ENCODE peak calls at places on chromosomes 6 and 20, in six cellular contexts. One of them, this sample, is unnamed.

GRCh38 chr6:30591008-30591407 is 19.8 kb downstream of the ABCF1 start:
- DNase-seq in adrenal gland: no peak
- DNase-seq in fibroblast of villous mesenchyme: peak; percentile 58
- DNase-seq in IMR-90: peak; percentile 72
- DNase-seq in mesothelial cell of epicardium: no peak
- DNase-seq in heart right ventricle: no peak
- DNase-seq in this sample: no peak

GRCh38 chr20:55160996-55161395 is 685.6 kb downstream of the DOK5 start:
- DNase-seq in IMR-90: no peak
- DNase-seq in fibroblast of villous mesenchyme: peak; percentile 10
- DNase-seq in mesothelial cell of epicardium: no peak
- DNase-seq in heart right ventricle: no peak
- DNase-seq in adrenal gland: no peak
- DNase-seq in this sample: no peak

GRCh38 chr6:10099086-10099499 is 315.8 kb downstream of the TFAP2A start:
- DNase-seq in IMR-90: no peak
- DNase-seq in heart right ventricle: no peak
- DNase-seq in fibroblast of villous mesenchyme: no peak
- DNase-seq in mesothelial cell of epicardium: no peak
- DNase-seq in adrenal gland: peak; percentile 14
- DNase-seq in this sample: no peak

GRCh38 chr6:55449219-55449618 is 122.0 kb downstream of the GFRAL start:
- DNase-seq in IMR-90: no peak
- DNase-seq in adrenal gland: no peak
- DNase-seq in heart right ventricle: no peak
- DNase-seq in mesothelial cell of epicardium: no peak
- DNase-seq in fibroblast of villous mesenchyme: peak; percentile 17
- DNase-seq in this sample: no peak

GRCh38 chr6:29757282-29757681 is 34.0 kb downstream of the HLA-F start:
- DNase-seq in adrenal gland: no peak
- DNase-seq in fibroblast of villous mesenchyme: no peak
- DNase-seq in IMR-90: no peak
- DNase-seq in heart right ventricle: no peak
- DNase-seq in mesothelial cell of epicardium: no peak
- DNase-seq in this sample: no peak

GRCh38 chr20:8837396-8837795 is 231.5 kb upstream of the PLCB4 start:
- DNase-seq in mesothelial cell of epicardium: no peak
- DNase-seq in IMR-90: peak; percentile 96
- DNase-seq in heart right ventricle: no peak
- DNase-seq in fibroblast of villous mesenchyme: peak; percentile 65
- DNase-seq in adrenal gland: no peak
- DNase-seq in this sample: peak; percentile 18

GRCh38 chr6:139904572-139904971 is 530.1 kb upstream of the CITED2 start:
- DNase-seq in fibroblast of villous mesenchyme: no peak
- DNase-seq in mesothelial cell of epicardium: no peak
- DNase-seq in IMR-90: no peak
- DNase-seq in heart right ventricle: no peak
- DNase-seq in adrenal gland: no peak
- DNase-seq in this sample: no peak

GRCh38 chr20:21096321-21097043 is 9.7 kb downstream of the LINC00237 start:
- DNase-seq in heart right ventricle: no peak
- DNase-seq in adrenal gland: no peak
- DNase-seq in mesothelial cell of epicardium: no peak
- DNase-seq in fibroblast of villous mesenchyme: peak; percentile 35
- DNase-seq in IMR-90: peak; percentile 32
- DNase-seq in this sample: no peak

GRCh38 chr6:127952831-127953230 is 52.0 kb upstream of the THEMIS start:
- DNase-seq in adrenal gland: no peak
- DNase-seq in IMR-90: no peak
- DNase-seq in heart right ventricle: no peak
- DNase-seq in fibroblast of villous mesenchyme: peak; percentile 58
- DNase-seq in mesothelial cell of epicardium: no peak
- DNase-seq in this sample: no peak

GRCh38 chr6:47342824-47343223 is 33.1 kb upstream of the TNFRSF21 start:
- DNase-seq in mesothelial cell of epicardium: no peak
- DNase-seq in adrenal gland: no peak
- DNase-seq in fibroblast of villous mesenchyme: no peak
- DNase-seq in IMR-90: no peak
- DNase-seq in heart right ventricle: no peak
- DNase-seq in this sample: no peak

GRCh38 chr20:21265457-21266190 is 37.5 kb upstream of the XRN2 start:
- DNase-seq in heart right ventricle: no peak
- DNase-seq in adrenal gland: no peak
- DNase-seq in IMR-90: no peak
- DNase-seq in mesothelial cell of epicardium: no peak
- DNase-seq in fibroblast of villous mesenchyme: no peak
- DNase-seq in this sample: no peak

GRCh38 chr6:106477790-106478189 is 117.3 kb downstream of the CRYBG1 start:
- DNase-seq in adrenal gland: peak; percentile 17
- DNase-seq in fibroblast of villous mesenchyme: no peak
- DNase-seq in mesothelial cell of epicardium: no peak
- DNase-seq in heart right ventricle: no peak
- DNase-seq in IMR-90: no peak
- DNase-seq in this sample: no peak

GRCh38 chr20:792248-792647 is 23.9 kb upstream of the SLC52A3 start:
- DNase-seq in IMR-90: no peak
- DNase-seq in fibroblast of villous mesenchyme: no peak
- DNase-seq in heart right ventricle: no peak
- DNase-seq in adrenal gland: no peak
- DNase-seq in mesothelial cell of epicardium: no peak
- DNase-seq in this sample: no peak

GRCh38 chr6:29502597-29502996 is 14.8 kb upstream of the MAS1L start:
- DNase-seq in heart right ventricle: no peak
- DNase-seq in adrenal gland: no peak
- DNase-seq in fibroblast of villous mesenchyme: no peak
- DNase-seq in IMR-90: no peak
- DNase-seq in mesothelial cell of epicardium: no peak
- DNase-seq in this sample: no peak

GRCh38 chr20:48733296-48733790 is 94.5 kb downstream of the PREX1 start:
- DNase-seq in IMR-90: peak; percentile 4
- DNase-seq in heart right ventricle: no peak
- DNase-seq in fibroblast of villous mesenchyme: no peak
- DNase-seq in adrenal gland: no peak
- DNase-seq in mesothelial cell of epicardium: no peak
- DNase-seq in this sample: no peak

GRCh38 chr20:60718743-60719142 is 533.3 kb upstream of the CDH4 start:
- DNase-seq in adrenal gland: no peak
- DNase-seq in fibroblast of villous mesenchyme: no peak
- DNase-seq in IMR-90: no peak
- DNase-seq in heart right ventricle: no peak
- DNase-seq in mesothelial cell of epicardium: no peak
- DNase-seq in this sample: no peak

GRCh38 chr6:108942556-108943492 is 94.6 kb downstream of the ARMC2 start:
- DNase-seq in IMR-90: no peak
- DNase-seq in mesothelial cell of epicardium: no peak
- DNase-seq in heart right ventricle: no peak
- DNase-seq in fibroblast of villous mesenchyme: no peak
- DNase-seq in adrenal gland: no peak
- DNase-seq in this sample: no peak

GRCh38 chr20:16241911-16242310 is 331.3 kb downstream of the KIF16B start:
- DNase-seq in fibroblast of villous mesenchyme: no peak
- DNase-seq in adrenal gland: no peak
- DNase-seq in mesothelial cell of epicardium: no peak
- DNase-seq in IMR-90: no peak
- DNase-seq in heart right ventricle: no peak
- DNase-seq in this sample: no peak

GRCh38 chr6:82145926-82146452 is 101.6 kb downstream of the IBTK start:
- DNase-seq in fibroblast of villous mesenchyme: peak; percentile 7
- DNase-seq in mesothelial cell of epicardium: no peak
- DNase-seq in IMR-90: no peak
- DNase-seq in adrenal gland: no peak
- DNase-seq in heart right ventricle: no peak
- DNase-seq in this sample: no peak

DNA sequence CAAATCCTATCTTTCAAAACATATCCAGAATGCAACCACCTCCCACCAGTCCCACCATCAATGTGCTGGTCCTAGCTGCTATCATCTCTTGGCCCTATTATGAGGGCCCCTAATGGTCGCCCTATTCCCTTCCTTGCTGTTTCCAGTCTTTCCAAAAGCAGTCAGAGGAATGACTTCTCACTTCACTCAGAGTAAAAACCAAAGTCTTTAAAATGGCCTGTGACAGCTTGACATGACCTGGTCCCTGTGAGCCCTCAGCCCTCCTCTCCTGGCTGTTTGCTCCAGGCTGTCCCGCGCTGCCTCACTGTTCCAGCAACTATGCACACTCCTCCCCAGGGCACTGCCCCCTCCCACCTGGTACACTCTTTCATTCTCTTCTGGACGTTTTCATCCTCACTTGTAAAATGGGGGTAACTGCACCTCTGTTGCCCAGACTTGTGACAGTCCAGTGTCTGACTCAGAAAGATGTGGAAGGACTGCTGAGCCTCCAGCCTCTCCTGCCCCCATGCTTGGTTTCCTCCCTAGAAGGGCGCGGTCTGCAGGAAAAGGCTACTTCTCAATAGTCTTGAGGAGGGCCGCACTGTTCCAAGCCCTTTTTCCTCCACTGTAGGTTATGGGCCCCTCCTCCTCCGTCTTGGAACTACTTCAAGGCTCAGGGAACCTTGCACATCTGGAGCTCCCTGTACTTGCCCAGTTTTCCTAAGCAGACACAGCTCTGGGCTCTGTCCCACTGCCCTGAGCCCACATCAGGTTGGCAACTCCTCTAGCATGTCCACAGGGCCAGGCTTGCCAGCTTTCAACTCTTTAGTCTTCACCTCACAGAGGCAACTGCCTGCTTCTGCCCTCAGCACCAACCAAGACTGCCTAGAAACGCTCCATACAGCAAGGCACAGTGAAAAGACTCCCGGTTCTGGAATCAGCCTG is 64.7 kb downstream of the MYH7B start:
- DNase-seq in adrenal gland: no peak
- DNase-seq in IMR-90: no peak
- DNase-seq in fibroblast of villous mesenchyme: peak; percentile 20
- DNase-seq in mesothelial cell of epicardium: no peak
- DNase-seq in heart right ventricle: no peak
- DNase-seq in this sample: no peak
- TF ChIP-seq CTCF in adrenal gland: no peak
- TF ChIP-seq CTCF in IMR-90: no peak
- TF ChIP-seq CTCF in fibroblast of villous mesenchyme: no peak
- TF ChIP-seq CTCF in mesothelial cell of epicardium: no peak
- TF ChIP-seq CTCF in heart right ventricle: no peak
- TF ChIP-seq CTCF in this sample: no peak

GRCh38 chr6:119331676-119332286 is 17.8 kb downstream of the MAN1A1 start:
- DNase-seq in adrenal gland: no peak
- DNase-seq in mesothelial cell of epicardium: no peak
- DNase-seq in heart right ventricle: no peak
- DNase-seq in IMR-90: no peak
- DNase-seq in fibroblast of villous mesenchyme: no peak
- DNase-seq in this sample: no peak

GRCh38 chr6:119333063-119333609 is 16.4 kb downstream of the MAN1A1 start:
- DNase-seq in heart right ventricle: no peak
- DNase-seq in fibroblast of villous mesenchyme: no peak
- DNase-seq in IMR-90: no peak
- DNase-seq in mesothelial cell of epicardium: no peak
- DNase-seq in adrenal gland: no peak
- DNase-seq in this sample: no peak

GRCh38 chr6:119330520-119330919 is 19.0 kb downstream of the MAN1A1 start:
- DNase-seq in fibroblast of villous mesenchyme: no peak
- DNase-seq in heart right ventricle: no peak
- DNase-seq in adrenal gland: no peak
- DNase-seq in mesothelial cell of epicardium: no peak
- DNase-seq in IMR-90: no peak
- DNase-seq in this sample: no peak

GRCh38 chr6:119334535-119335264 is 14.9 kb downstream of the MAN1A1 start:
- DNase-seq in adrenal gland: no peak
- DNase-seq in fibroblast of villous mesenchyme: no peak
- DNase-seq in IMR-90: no peak
- DNase-seq in mesothelial cell of epicardium: no peak
- DNase-seq in heart right ventricle: no peak
- DNase-seq in this sample: no peak

DNA sequence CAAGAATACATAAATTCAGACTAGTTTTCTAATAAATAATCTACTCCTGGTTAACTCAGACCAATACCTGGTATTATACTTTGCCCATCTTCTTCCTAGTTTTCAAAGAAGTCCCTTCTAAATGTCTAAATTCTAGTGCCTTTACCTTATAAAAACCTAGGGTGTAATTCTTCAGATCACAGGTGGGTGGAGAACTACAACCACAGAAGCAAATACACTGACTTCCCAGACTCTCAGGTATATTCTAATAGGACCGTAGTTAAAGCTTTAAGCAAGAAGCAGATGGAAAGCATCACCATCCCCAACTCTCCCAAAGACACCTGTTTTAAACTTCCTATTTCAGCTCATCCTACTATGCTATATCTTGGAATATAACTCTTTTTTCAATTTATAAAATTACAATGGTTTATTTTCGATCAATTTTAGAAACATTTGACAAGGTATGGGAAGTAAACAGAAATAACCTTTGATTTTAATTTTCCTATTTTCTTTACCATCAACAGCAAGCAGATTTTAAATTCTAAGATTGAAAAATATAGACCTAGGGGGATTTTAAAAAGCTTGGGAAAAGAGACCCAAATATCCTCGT is 15.8 kb downstream of the MAN1A1 start:
- DNase-seq in IMR-90: no peak
- DNase-seq in heart right ventricle: no peak
- DNase-seq in adrenal gland: no peak
- DNase-seq in fibroblast of villous mesenchyme: no peak
- DNase-seq in mesothelial cell of epicardium: no peak
- DNase-seq in this sample: no peak
- TF ChIP-seq CTCF in IMR-90: peak; percentile 19
- TF ChIP-seq CTCF in heart right ventricle: peak; percentile 36
- TF ChIP-seq CTCF in adrenal gland: no peak
- TF ChIP-seq CTCF in fibroblast of villous mesenchyme: peak; percentile 25
- TF ChIP-seq CTCF in mesothelial cell of epicardium: peak; percentile 47
- TF ChIP-seq CTCF in this sample: peak; percentile 56

GRCh38 chr6:25350593-25350992 is 71.4 kb downstream of the CARMIL1 start:
- DNase-seq in IMR-90: no peak
- DNase-seq in fibroblast of villous mesenchyme: no peak
- DNase-seq in adrenal gland: no peak
- DNase-seq in mesothelial cell of epicardium: no peak
- DNase-seq in heart right ventricle: no peak
- DNase-seq in this sample: no peak
- TF ChIP-seq CTCF in IMR-90: no peak
- TF ChIP-seq CTCF in fibroblast of villous mesenchyme: no peak
- TF ChIP-seq CTCF in adrenal gland: no peak
- TF ChIP-seq CTCF in mesothelial cell of epicardium: no peak
- TF ChIP-seq CTCF in heart right ventricle: no peak
- TF ChIP-seq CTCF in this sample: no peak

GRCh38 chr6:116374586-116374985 is 3.8 kb downstream of the DSE start:
- DNase-seq in heart right ventricle: no peak
- DNase-seq in mesothelial cell of epicardium: no peak
- DNase-seq in adrenal gland: no peak
- DNase-seq in fibroblast of villous mesenchyme: no peak
- DNase-seq in IMR-90: no peak
- DNase-seq in this sample: no peak

GRCh38 chr6:116373940-116374339 is 3.2 kb downstream of the DSE start:
- DNase-seq in mesothelial cell of epicardium: no peak
- DNase-seq in adrenal gland: no peak
- DNase-seq in fibroblast of villous mesenchyme: no peak
- DNase-seq in IMR-90: no peak
- DNase-seq in heart right ventricle: no peak
- DNase-seq in this sample: no peak

GRCh38 chr6:116373300-116373699 is 2.6 kb downstream of the DSE start:
- DNase-seq in IMR-90: peak; percentile 28
- DNase-seq in mesothelial cell of epicardium: no peak
- DNase-seq in adrenal gland: no peak
- DNase-seq in fibroblast of villous mesenchyme: no peak
- DNase-seq in heart right ventricle: no peak
- DNase-seq in this sample: no peak

GRCh38 chr6:116375262-116375661 is 4.5 kb downstream of the DSE start:
- DNase-seq in adrenal gland: no peak
- DNase-seq in fibroblast of villous mesenchyme: no peak
- DNase-seq in mesothelial cell of epicardium: no peak
- DNase-seq in heart right ventricle: no peak
- DNase-seq in IMR-90: no peak
- DNase-seq in this sample: no peak

GRCh38 chr6:116376149-116376548 is 5.4 kb downstream of the DSE start:
- DNase-seq in mesothelial cell of epicardium: no peak
- DNase-seq in fibroblast of villous mesenchyme: no peak
- DNase-seq in IMR-90: no peak
- DNase-seq in heart right ventricle: no peak
- DNase-seq in adrenal gland: no peak
- DNase-seq in this sample: no peak
- TF ChIP-seq CTCF in mesothelial cell of epicardium: no peak
- TF ChIP-seq CTCF in fibroblast of villous mesenchyme: no peak
- TF ChIP-seq CTCF in IMR-90: no peak
- TF ChIP-seq CTCF in heart right ventricle: no peak
- TF ChIP-seq CTCF in adrenal gland: no peak
- TF ChIP-seq CTCF in this sample: no peak

This sample was measured in retinal pigment epithelial cell.